ENCODE peak calls at places on chromosomes 2 and 18, in seven cellular contexts. X is endodermal cell, Q is uterus, N is body of pancreas, E is Peyer's patch, B is transverse colon, H is tibial artery. W is an unnamed sample. For H3K9me3, the result is how much of the 10 kb centered on the place peaks cover.

GRCh38 chr2:46072146-46072820 is 224.9 kb upstream of the EPAS1 start:
- DNase-seq in B (no peak), H (no peak), N (no peak), Q (no peak), E (no peak), X (no peak), W (no peak)

GRCh38 chr2:175955168-175955567 is 46.9 kb downstream of the LNPK start:
- DNase-seq in X (peak), N (no peak), Q (no peak), E (no peak), H (no peak), B (no peak), W (no peak)

GRCh38 chr2:112580084-112580483 is 4.3 kb upstream of the CHCHD5 start:
- DNase-seq in X (no peak), Q (no peak), E (no peak), N (no peak), H (no peak), B (no peak), W (no peak)

GRCh38 chr2:238345286-238345968 is 25.1 kb downstream of the TRAF3IP1 start:
- DNase-seq in H (no peak), B (no peak), X (no peak), E (no peak), Q (no peak), N (no peak), W (no peak)

GRCh38 chr18:50751490-50751889 is 68.3 kb downstream of the MRO start:
- DNase-seq in H (no peak), Q (no peak), E (no peak), B (no peak), N (no peak), X (peak), W (no peak)

GRCh38 chr2:2848621-2849443 is 517.8 kb upstream of the MYT1L start:
- DNase-seq in B (no peak), X (no peak), E (peak), N (peak), H (no peak), Q (no peak), W (no peak)

GRCh38 chr2:82198809-82199492 is 1894.4 kb upstream of the LRRTM1 start:
- DNase-seq in X (no peak), E (no peak), H (no peak), Q (no peak), B (no peak), N (no peak), W (no peak)

GRCh38 chr18:42404151-42404550 is 449.1 kb downstream of the PIK3C3 start:
- DNase-seq in B (no peak), N (no peak), X (no peak), E (no peak), H (no peak), Q (no peak), W (no peak)

GRCh38 chr2:182509231-182509630 is 82.4 kb upstream of the PDE1A start:
- DNase-seq in H (no peak), E (no peak), X (no peak), B (no peak), N (no peak), Q (no peak), W (no peak)

GRCh38 chr2:223896751-223897320 is 48.3 kb downstream of the WDFY1 start:
- DNase-seq in X (no peak), B (no peak), N (no peak), Q (no peak), H (no peak), E (no peak), W (peak)

GRCh38 chr2:214876815-214877214 is 67.3 kb upstream of the BARD1 start:
- DNase-seq in Q (no peak), E (no peak), B (no peak), H (no peak), X (no peak), N (no peak), W (no peak)

GRCh38 chr18:42533010-42533409 is 578.0 kb downstream of the PIK3C3 start:
- DNase-seq in X (no peak), H (no peak), E (no peak), B (no peak), N (no peak), Q (no peak), W (no peak)

GRCh38 chr2:224838335-224838734 is 122.2 kb upstream of the CCDC195 start:
- DNase-seq in X (no peak), Q (no peak), B (no peak), H (no peak), N (no peak), E (no peak), W (no peak)

GRCh38 chr2:107337209-107337898 is 451.4 kb upstream of the ST6GAL2 start:
- DNase-seq in B (no peak), X (no peak), H (peak), N (no peak), Q (no peak), E (no peak), W (no peak)

GRCh38 chr2:48219555-48220436 is 310.2 kb upstream of the STON1 start:
- DNase-seq in B (no peak), X (no peak), N (no peak), E (no peak), H (no peak), Q (no peak), W (no peak)

GRCh38 chr2:112835553-112836535 is 735 bp downstream of the IL1B start:
- DNase-seq in Q (no peak), E (no peak), B (no peak), H (no peak), N (peak), X (peak), W (no peak)

DNA sequence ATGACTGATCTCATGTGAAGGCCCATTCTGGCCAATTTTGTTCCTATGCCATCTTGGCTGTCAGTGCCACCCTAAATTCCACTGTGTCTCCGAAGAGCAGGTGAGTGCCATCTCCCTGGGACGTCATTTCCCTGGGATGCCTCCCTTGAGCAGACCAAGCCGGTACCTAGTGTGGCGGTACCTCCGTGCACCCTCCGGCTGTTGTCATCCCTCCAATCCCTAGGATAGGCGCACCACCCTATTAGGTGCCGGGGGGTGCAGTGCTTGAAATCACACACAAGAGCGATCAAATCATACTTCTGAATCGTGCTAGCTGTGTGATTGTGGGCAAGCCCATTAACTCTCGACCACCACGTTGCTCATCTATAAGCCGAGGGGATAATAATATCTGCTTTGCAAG is 81.8 kb upstream of the GLI2 start:
- DNase-seq in N (no peak), Q (no peak), H (no peak), X (peak), B (no peak), E (no peak), W (no peak)
- H3K9me3 ChIP-seq in N (under half), Q (under half), H (under half), X (under half), B (under half), E (under half), W (under half)

DNA sequence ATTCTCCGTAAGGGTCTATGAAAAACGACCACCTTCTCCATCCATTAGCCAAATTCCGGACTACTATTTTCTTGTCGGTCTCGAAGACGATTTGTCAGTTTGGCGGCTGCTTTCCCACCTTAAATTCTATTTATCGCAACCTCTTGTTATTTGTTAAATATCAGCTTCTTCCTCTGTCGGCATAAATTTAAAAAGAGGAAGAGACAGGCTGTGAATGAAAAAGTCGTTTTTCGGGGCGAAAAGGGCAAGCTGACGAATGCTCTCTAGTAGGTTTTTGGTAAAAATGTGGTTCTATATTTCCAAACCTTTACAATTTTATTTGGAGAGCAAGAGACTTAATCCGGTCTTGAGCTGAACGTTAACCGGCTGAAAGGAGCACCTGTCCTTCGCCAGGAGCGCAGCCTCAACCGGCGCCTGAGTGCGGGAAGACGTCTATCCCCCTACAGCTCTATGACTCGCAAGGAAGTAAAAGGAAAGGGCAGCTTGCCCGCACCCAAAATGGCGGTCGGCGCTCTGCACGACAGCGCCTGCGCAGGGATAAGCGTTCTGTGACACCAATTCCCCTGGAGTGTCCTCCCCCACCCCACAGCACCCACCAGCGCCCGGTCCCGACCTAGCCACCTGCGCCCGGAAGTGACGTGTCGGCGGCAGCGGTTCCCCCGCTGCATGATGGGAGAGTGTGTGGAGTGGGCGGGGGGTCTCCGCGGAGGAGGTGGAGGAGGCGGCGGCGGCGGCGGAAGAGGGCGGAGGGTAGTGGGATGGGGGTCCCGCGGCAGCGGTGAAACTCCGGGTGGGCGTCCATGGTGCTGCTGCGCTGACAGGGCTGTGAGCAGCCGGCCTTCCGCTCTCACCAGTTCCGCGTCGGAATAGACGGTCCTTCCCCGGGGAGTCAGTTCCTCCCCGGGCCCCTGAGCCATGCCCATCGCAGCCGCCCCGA is at the start of gene AFTPH:
- DNase-seq in Q (peak), H (peak), E (peak), X (peak), B (peak), N (peak), W (peak)
- TF ChIP-seq CTCF in Q (no peak), H (no peak), E (no peak), X (no peak), B (no peak), N (no peak), W (no peak)

DNA sequence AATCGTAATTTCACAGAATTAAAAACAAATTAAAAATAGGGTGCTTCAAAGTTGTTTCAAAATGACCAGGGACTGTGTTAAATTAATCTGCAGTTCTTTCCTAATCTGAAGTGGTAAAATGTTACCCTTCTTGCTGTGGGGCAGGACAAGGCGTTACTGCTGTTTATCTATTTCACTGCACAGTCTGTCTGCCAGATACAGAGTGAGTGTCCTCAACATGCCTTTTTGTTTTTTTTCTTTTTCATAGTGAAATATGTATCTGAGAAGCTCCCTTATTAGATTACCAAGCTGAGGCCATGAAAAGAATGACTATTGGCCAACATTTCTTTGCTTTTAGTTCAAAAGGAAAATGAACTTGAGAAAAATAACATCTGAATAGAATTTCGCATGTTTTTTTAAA is 38.0 kb downstream of the KCTD1 start:
- DNase-seq in E (no peak), B (no peak), N (no peak), H (no peak), Q (no peak), X (no peak), W (no peak)
- H3K4me3 ChIP-seq in E (no peak), B (no peak), N (no peak), H (no peak), Q (no peak), X (no peak), W (no peak)

DNA sequence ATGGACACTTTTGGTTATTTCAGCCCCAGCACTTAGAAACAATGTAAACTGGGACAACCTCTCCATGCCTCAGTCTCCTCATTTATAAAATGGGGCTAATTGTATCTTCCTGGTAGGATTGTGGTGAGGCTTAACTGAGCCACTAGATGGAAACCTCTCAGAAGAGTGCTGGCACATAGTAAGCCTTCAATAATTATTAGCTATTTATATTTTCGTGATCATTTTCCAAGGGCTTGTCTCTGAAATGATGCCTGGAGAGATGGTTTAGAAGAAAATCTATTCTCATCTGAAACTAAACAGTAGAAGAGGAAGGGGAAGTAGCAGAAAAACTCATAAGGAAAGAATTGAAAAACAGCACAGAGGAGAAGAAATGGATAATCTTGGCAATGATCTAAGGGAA is 6.8 kb downstream of the RAX start:
- DNase-seq in E (no peak), Q (no peak), X (no peak), B (no peak), N (no peak), H (no peak), W (no peak)
- H3K9me3 ChIP-seq in E (under half), Q (under half), X (under half), B (under half), N (under half), H (under half), W (under half)

GRCh38 chr2:119488245-119489182 is 35.8 kb downstream of the SCTR start:
- DNase-seq in X (peak), E (no peak), B (no peak), H (no peak), N (peak), Q (no peak), W (no peak)
- TF ChIP-seq CTCF in X (peak), E (no peak), B (no peak), H (no peak), N (no peak), Q (no peak), W (peak)

GRCh38 chr2:52343867-52344266 is 1311.9 kb upstream of the NRXN1 start:
- DNase-seq in E (no peak), H (no peak), X (no peak), Q (no peak), B (no peak), N (no peak), W (no peak)
- H3K4me3 ChIP-seq in E (no peak), H (no peak), X (no peak), Q (no peak), B (no peak), N (no peak), W (no peak)

DNA sequence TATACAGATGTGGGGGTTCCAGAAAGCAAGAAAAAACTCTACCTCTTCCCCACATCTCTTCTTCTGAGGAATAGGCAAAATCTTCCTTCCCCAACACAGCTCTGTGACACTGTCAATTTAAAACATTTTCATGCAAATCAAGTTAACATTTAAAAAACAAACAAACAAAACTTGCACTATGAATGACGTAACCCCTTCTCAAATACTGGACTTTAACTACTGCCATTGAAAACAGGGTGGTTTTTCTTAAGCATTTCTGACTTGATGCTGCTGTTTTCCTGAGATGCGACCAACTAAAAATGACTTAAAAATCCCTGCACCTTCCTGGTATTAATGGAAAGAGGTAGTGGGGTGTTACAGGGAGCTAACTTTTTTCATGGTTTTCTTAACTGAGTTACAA is 915.3 kb downstream of the NRXN1 start:
- DNase-seq in N (no peak), Q (no peak), H (no peak), X (no peak), B (no peak), E (no peak), W (no peak)
- H3K9me3 ChIP-seq in N (under half), Q (under half), H (under half), X (under half), B (under half), E (under half), W (under half)

W was measured in OCI-LY7.